ENCODE peak calls at places on chromosomes 2 and 18, in seven cellular contexts. One of them, this sample, is unnamed.

GRCh38 chr18:49668583-49669290 is 106.9 kb downstream of the LIPG start:
- DNase-seq in cardiac fibroblast: peak
- DNase-seq in breast epithelium: no peak
- DNase-seq in right lobe of liver: no peak
- DNase-seq in tibial artery: no peak
- DNase-seq in A673: peak
- DNase-seq in endodermal cell: peak
- DNase-seq in this sample: no peak

GRCh38 chr2:56130463-56131070 is 53.2 kb upstream of the CCDC85A start:
- DNase-seq in cardiac fibroblast: peak
- DNase-seq in breast epithelium: no peak
- DNase-seq in right lobe of liver: no peak
- DNase-seq in tibial artery: no peak
- DNase-seq in A673: peak
- DNase-seq in endodermal cell: peak
- DNase-seq in this sample: peak

GRCh38 chr2:204944927-204945326 is 399.7 kb downstream of the PARD3B start:
- DNase-seq in cardiac fibroblast: no peak
- DNase-seq in breast epithelium: no peak
- DNase-seq in right lobe of liver: no peak
- DNase-seq in tibial artery: no peak
- DNase-seq in A673: no peak
- DNase-seq in endodermal cell: no peak
- DNase-seq in this sample: no peak

GRCh38 chr18:27400001-27400400 is 214.9 kb upstream of the CHST9 start:
- DNase-seq in cardiac fibroblast: no peak
- DNase-seq in breast epithelium: no peak
- DNase-seq in right lobe of liver: no peak
- DNase-seq in tibial artery: no peak
- DNase-seq in A673: peak
- DNase-seq in endodermal cell: peak
- DNase-seq in this sample: no peak

GRCh38 chr18:49754866-49755265 is 58.5 kb downstream of the ACAA2 start:
- DNase-seq in cardiac fibroblast: no peak
- DNase-seq in breast epithelium: no peak
- DNase-seq in right lobe of liver: no peak
- DNase-seq in tibial artery: no peak
- DNase-seq in A673: no peak
- DNase-seq in endodermal cell: no peak
- DNase-seq in this sample: no peak

GRCh38 chr2:187875836-187876235 is 321.6 kb upstream of the TFPI start:
- DNase-seq in cardiac fibroblast: no peak
- DNase-seq in breast epithelium: no peak
- DNase-seq in right lobe of liver: no peak
- DNase-seq in tibial artery: no peak
- DNase-seq in A673: no peak
- DNase-seq in endodermal cell: no peak
- DNase-seq in this sample: no peak

GRCh38 chr18:23574611-23575308 is 11.5 kb downstream of the NPC1 start:
- DNase-seq in cardiac fibroblast: no peak
- DNase-seq in breast epithelium: no peak
- DNase-seq in right lobe of liver: no peak
- DNase-seq in tibial artery: no peak
- DNase-seq in A673: peak
- DNase-seq in endodermal cell: no peak
- DNase-seq in this sample: no peak

GRCh38 chr2:127634626-127635379 is 11.2 kb upstream of the GPR17 start:
- DNase-seq in cardiac fibroblast: no peak
- DNase-seq in breast epithelium: no peak
- DNase-seq in right lobe of liver: peak
- DNase-seq in tibial artery: no peak
- DNase-seq in A673: no peak
- DNase-seq in endodermal cell: no peak
- DNase-seq in this sample: no peak

GRCh38 chr2:109516445-109517117 is 97.2 kb downstream of the SEPTIN10 start:
- DNase-seq in cardiac fibroblast: peak
- DNase-seq in breast epithelium: no peak
- DNase-seq in right lobe of liver: peak
- DNase-seq in tibial artery: no peak
- DNase-seq in A673: peak
- DNase-seq in endodermal cell: peak
- DNase-seq in this sample: peak

GRCh38 chr2:85135066-85135914 is 2.1 kb downstream of the TCF7L1 start:
- DNase-seq in cardiac fibroblast: no peak
- DNase-seq in breast epithelium: no peak
- DNase-seq in right lobe of liver: no peak
- DNase-seq in tibial artery: no peak
- DNase-seq in A673: no peak
- DNase-seq in endodermal cell: peak
- DNase-seq in this sample: no peak

GRCh38 chr18:38747153-38747552 is 1181.6 kb upstream of the CELF4 start:
- DNase-seq in cardiac fibroblast: no peak
- DNase-seq in breast epithelium: no peak
- DNase-seq in right lobe of liver: no peak
- DNase-seq in tibial artery: no peak
- DNase-seq in A673: no peak
- DNase-seq in endodermal cell: no peak
- DNase-seq in this sample: no peak

GRCh38 chr2:185208261-185208660 is 530.3 kb upstream of the FSIP2 start:
- DNase-seq in cardiac fibroblast: peak
- DNase-seq in breast epithelium: no peak
- DNase-seq in right lobe of liver: no peak
- DNase-seq in tibial artery: no peak
- DNase-seq in A673: peak
- DNase-seq in endodermal cell: peak
- DNase-seq in this sample: peak

DNA sequence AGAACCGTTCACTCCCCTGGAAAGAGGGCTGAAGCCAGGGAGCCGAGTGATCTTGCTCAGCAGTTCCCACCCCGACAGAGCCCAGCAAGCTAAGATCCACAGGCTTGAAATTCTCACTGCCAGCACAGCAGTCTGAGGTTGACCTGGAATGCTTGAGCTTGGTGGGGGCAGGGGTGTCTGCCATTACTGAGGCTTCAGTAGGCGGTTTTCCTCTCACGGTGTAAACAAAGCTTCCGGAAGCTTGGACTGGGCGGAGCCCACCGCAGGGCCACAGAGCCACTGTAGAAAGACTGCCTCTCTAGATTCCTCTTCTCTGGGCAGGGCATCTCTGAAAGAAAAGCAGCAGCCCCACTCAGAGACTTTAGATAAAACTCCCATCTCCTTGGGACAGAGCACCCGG is 180.8 kb downstream of the WDR7 start:
- DNase-seq in cardiac fibroblast: no peak
- DNase-seq in breast epithelium: no peak
- DNase-seq in right lobe of liver: no peak
- DNase-seq in tibial artery: no peak
- DNase-seq in A673: no peak
- DNase-seq in endodermal cell: peak
- DNase-seq in this sample: no peak
- H3K4me3 ChIP-seq in cardiac fibroblast: no peak
- H3K4me3 ChIP-seq in breast epithelium: no peak
- H3K4me3 ChIP-seq in right lobe of liver: no peak
- H3K4me3 ChIP-seq in tibial artery: no peak
- H3K4me3 ChIP-seq in A673: no peak
- H3K4me3 ChIP-seq in endodermal cell: no peak
- H3K4me3 ChIP-seq in this sample: no peak

DNA sequence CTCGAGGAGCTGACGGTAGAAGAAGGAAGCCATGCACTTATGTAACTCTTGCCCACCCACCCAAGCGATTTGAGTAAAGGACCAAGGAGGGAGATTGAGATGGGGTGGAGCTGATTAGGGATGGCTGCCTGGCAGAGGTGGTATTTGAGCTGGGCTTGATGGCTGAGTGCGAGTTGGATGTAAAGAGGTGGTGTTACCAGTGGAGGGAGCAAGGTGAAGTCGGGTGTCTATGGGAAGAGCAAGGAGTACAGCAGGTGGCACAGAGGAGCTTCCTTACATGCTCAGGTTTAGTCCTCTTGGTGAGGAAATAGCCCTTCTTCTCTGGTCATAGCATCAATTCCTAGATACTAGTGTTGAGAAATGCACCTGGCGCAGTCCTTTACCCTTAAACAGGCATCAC is 294.2 kb upstream of the SKOR2 start:
- DNase-seq in cardiac fibroblast: no peak
- DNase-seq in breast epithelium: no peak
- DNase-seq in right lobe of liver: no peak
- DNase-seq in tibial artery: no peak
- DNase-seq in A673: no peak
- DNase-seq in endodermal cell: peak
- DNase-seq in this sample: no peak
- TF ChIP-seq CTCF in cardiac fibroblast: no peak
- TF ChIP-seq CTCF in breast epithelium: no peak
- TF ChIP-seq CTCF in right lobe of liver: no peak
- TF ChIP-seq CTCF in tibial artery: no peak
- TF ChIP-seq CTCF in A673: no peak
- TF ChIP-seq CTCF in endodermal cell: peak
- TF ChIP-seq CTCF in this sample: peak

GRCh38 chr2:100903534-100904258 is 83.8 kb downstream of the NPAS2 start:
- DNase-seq in cardiac fibroblast: no peak
- DNase-seq in breast epithelium: no peak
- DNase-seq in right lobe of liver: no peak
- DNase-seq in tibial artery: no peak
- DNase-seq in A673: no peak
- DNase-seq in endodermal cell: peak
- DNase-seq in this sample: peak
- H3K4me3 ChIP-seq in cardiac fibroblast: no peak
- H3K4me3 ChIP-seq in breast epithelium: no peak
- H3K4me3 ChIP-seq in right lobe of liver: no peak
- H3K4me3 ChIP-seq in tibial artery: no peak
- H3K4me3 ChIP-seq in A673: no peak
- H3K4me3 ChIP-seq in endodermal cell: no peak
- H3K4me3 ChIP-seq in this sample: no peak

GRCh38 chr2:129297430-129297829 is 682.0 kb upstream of the RAB6C start:
- DNase-seq in cardiac fibroblast: no peak
- DNase-seq in breast epithelium: no peak
- DNase-seq in right lobe of liver: no peak
- DNase-seq in tibial artery: no peak
- DNase-seq in A673: peak
- DNase-seq in endodermal cell: peak
- DNase-seq in this sample: no peak
- TF ChIP-seq CTCF in cardiac fibroblast: no peak
- TF ChIP-seq CTCF in breast epithelium: no peak
- TF ChIP-seq CTCF in right lobe of liver: no peak
- TF ChIP-seq CTCF in tibial artery: no peak
- TF ChIP-seq CTCF in A673: peak
- TF ChIP-seq CTCF in endodermal cell: peak
- TF ChIP-seq CTCF in this sample: no peak

GRCh38 chr2:174728096-174728495 is 36.2 kb downstream of the CHRNA1 start:
- DNase-seq in cardiac fibroblast: no peak
- DNase-seq in breast epithelium: no peak
- DNase-seq in right lobe of liver: no peak
- DNase-seq in tibial artery: no peak
- DNase-seq in A673: no peak
- DNase-seq in endodermal cell: no peak
- DNase-seq in this sample: no peak

GRCh38 chr2:174729797-174730529 is 34.3 kb downstream of the CHRNA1 start:
- DNase-seq in cardiac fibroblast: no peak
- DNase-seq in breast epithelium: no peak
- DNase-seq in right lobe of liver: no peak
- DNase-seq in tibial artery: no peak
- DNase-seq in A673: peak
- DNase-seq in endodermal cell: peak
- DNase-seq in this sample: no peak

GRCh38 chr2:174730530-174731018 is 33.7 kb downstream of the CHRNA1 start:
- DNase-seq in cardiac fibroblast: no peak
- DNase-seq in breast epithelium: no peak
- DNase-seq in right lobe of liver: no peak
- DNase-seq in tibial artery: no peak
- DNase-seq in A673: no peak
- DNase-seq in endodermal cell: no peak
- DNase-seq in this sample: no peak
- H3K4me3 ChIP-seq in cardiac fibroblast: no peak
- H3K4me3 ChIP-seq in breast epithelium: peak
- H3K4me3 ChIP-seq in right lobe of liver: no peak
- H3K4me3 ChIP-seq in tibial artery: peak
- H3K4me3 ChIP-seq in A673: peak
- H3K4me3 ChIP-seq in endodermal cell: peak
- H3K4me3 ChIP-seq in this sample: no peak

DNA sequence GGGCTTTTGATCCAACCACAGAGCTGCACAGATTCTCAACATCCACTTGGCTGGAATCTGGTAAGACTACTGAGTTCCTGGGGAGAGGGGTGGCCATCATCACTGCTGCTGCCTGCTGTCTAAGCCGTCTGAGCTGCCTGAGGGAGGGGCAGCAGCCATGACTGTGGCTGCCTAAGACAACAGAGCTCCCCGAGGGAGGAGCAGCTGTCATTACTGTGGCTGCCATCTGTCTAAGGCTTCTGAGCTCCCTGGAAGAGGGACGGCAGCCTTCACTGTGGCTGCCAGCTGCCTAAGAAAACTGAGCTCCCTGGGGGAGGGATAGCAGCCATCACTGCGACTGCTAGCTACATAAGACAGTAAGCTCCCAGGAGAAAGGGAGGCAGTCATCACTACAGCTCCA is 584.4 kb downstream of the NR4A2 start:
- DNase-seq in cardiac fibroblast: no peak
- DNase-seq in breast epithelium: no peak
- DNase-seq in right lobe of liver: no peak
- DNase-seq in tibial artery: no peak
- DNase-seq in A673: no peak
- DNase-seq in endodermal cell: no peak
- DNase-seq in this sample: no peak
- TF ChIP-seq CTCF in cardiac fibroblast: no peak
- TF ChIP-seq CTCF in breast epithelium: no peak
- TF ChIP-seq CTCF in right lobe of liver: no peak
- TF ChIP-seq CTCF in tibial artery: no peak
- TF ChIP-seq CTCF in A673: no peak
- TF ChIP-seq CTCF in endodermal cell: no peak
- TF ChIP-seq CTCF in this sample: no peak

DNA sequence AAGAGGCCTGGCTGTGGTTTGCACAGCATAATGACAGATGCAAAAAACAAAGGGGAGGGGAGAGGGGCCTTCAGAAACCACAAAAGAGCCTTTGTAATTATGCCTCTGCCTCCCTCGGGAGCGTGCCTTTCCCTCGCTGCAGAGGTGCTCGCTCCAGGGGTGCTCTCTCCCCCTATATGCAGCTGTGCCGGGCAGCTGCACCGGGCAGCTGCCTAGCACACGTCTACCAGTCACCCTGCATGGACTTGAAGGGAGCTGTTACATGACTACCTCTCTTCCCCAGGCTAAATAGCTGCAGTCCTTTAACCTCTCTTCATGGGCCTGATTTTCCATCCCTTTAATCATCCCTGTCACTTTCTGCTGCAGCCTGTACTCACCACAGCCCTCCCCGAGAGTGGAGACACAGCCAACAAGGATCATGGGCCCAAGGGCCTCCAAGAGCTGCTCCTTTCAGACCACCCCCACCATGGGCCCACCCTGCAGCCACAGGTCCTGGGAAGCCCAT is 168.4 kb upstream of the PKDCC start:
- DNase-seq in cardiac fibroblast: peak
- DNase-seq in breast epithelium: no peak
- DNase-seq in right lobe of liver: no peak
- DNase-seq in tibial artery: no peak
- DNase-seq in A673: no peak
- DNase-seq in endodermal cell: no peak
- DNase-seq in this sample: no peak
- H3K4me3 ChIP-seq in cardiac fibroblast: no peak
- H3K4me3 ChIP-seq in breast epithelium: no peak
- H3K4me3 ChIP-seq in right lobe of liver: no peak
- H3K4me3 ChIP-seq in tibial artery: no peak
- H3K4me3 ChIP-seq in A673: no peak
- H3K4me3 ChIP-seq in endodermal cell: no peak
- H3K4me3 ChIP-seq in this sample: no peak

This sample was measured in LNCaP clone FGC.